ENCODE peak calls at places on chromosomes 2 and 18, in eight cellular contexts. K is endothelial cell of umbilical vein, H is ovary, G is brain microvascular endothelial cell, W is mesenchymal stem cell, A is substantia nigra, X is esophagus muscularis mucosa, I is tibial artery. E is an unnamed sample.

GRCh38 chr2:237816531-237816930 is 18.0 kb downstream of the RBM44 start:
- DNase-seq in X (no peak), W (no peak), A (no peak), H (no peak), K (no peak), I (no peak), G (no peak), E (no peak)

GRCh38 chr2:44579136-44579836 is 217.5 kb downstream of the CAMKMT start:
- DNase-seq in G (no peak), I (no peak), K (no peak), H (no peak), A (no peak), W (no peak), X (no peak), E (no peak)

GRCh38 chr18:7273301-7273911 is 42.5 kb downstream of the LRRC30 start:
- DNase-seq in X (no peak), A (peak; percentile 3), H (peak; percentile 36), G (peak; percentile 63), W (peak; percentile 74), K (peak; percentile 82), I (peak; percentile 87), E (no peak)

GRCh38 chr18:13611616-13612110 is 114.7 kb downstream of the FAM210A start:
- DNase-seq in H (peak; percentile 52), A (peak; percentile 71), X (peak; percentile 91), K (peak; percentile 24), G (peak; percentile 14), W (peak; percentile 1), I (peak; percentile 57), E (peak; percentile 55)

GRCh38 chr2:95514728-95515127 is 30.2 kb upstream of the TRIM43B start:
- DNase-seq in I (no peak), H (no peak), A (no peak), X (no peak), W (no peak), G (no peak), K (no peak), E (no peak)

GRCh38 chr18:27695054-27695453 is 481.9 kb downstream of the CDH2 start:
- DNase-seq in K (no peak), W (no peak), A (no peak), H (no peak), X (no peak), I (no peak), G (no peak), E (no peak)

GRCh38 chr18:58044370-58045264 is 591 bp downstream of the NEDD4L start:
- DNase-seq in H (peak; percentile 54), A (peak; percentile 67), K (peak; percentile 40), G (no peak), W (peak; percentile 60), I (peak; percentile 44), X (no peak), E (peak; percentile 48)

GRCh38 chr2:82023710-82024109 is 1719.2 kb upstream of the LRRTM1 start:
- DNase-seq in H (no peak), K (no peak), G (no peak), W (no peak), I (no peak), A (no peak), X (no peak), E (no peak)

GRCh38 chr18:2424420-2424819 is 146.9 kb downstream of the METTL4 start:
- DNase-seq in A (no peak), I (no peak), W (no peak), H (no peak), G (no peak), K (no peak), X (no peak), E (no peak)

GRCh38 chr18:36633961-36634412 is 194.8 kb downstream of the TPGS2 start:
- DNase-seq in H (no peak), K (no peak), W (no peak), I (no peak), A (no peak), X (no peak), G (no peak), E (no peak)

GRCh38 chr2:182594286-182594685 is 121.8 kb upstream of the DNAJC10 start:
- DNase-seq in K (no peak), W (no peak), H (no peak), I (no peak), A (no peak), G (no peak), X (no peak), E (no peak)

GRCh38 chr2:23791030-23791429 is 135.9 kb downstream of the ATAD2B start:
- DNase-seq in H (no peak), K (peak; percentile 75), X (no peak), A (no peak), I (no peak), G (peak; percentile 21), W (peak; percentile 70), E (no peak)

GRCh38 chr2:69166465-69166811 is 153.5 kb downstream of the ANTXR1 start:
- DNase-seq in I (no peak), W (no peak), X (no peak), H (no peak), K (no peak), G (no peak), A (no peak), E (no peak)

GRCh38 chr2:225074366-225074765 is 32.1 kb upstream of the DOCK10 start:
- DNase-seq in X (no peak), W (no peak), H (no peak), I (no peak), K (no peak), A (no peak), G (peak; percentile 90), E (no peak)

GRCh38 chr18:78779996-78780718 is 199.5 kb upstream of the SALL3 start:
- DNase-seq in G (no peak), H (no peak), X (no peak), I (no peak), A (no peak), W (no peak), K (no peak), E (no peak)

GRCh38 chr18:69326094-69326493 is 74.6 kb upstream of the DOK6 start:
- DNase-seq in W (no peak), H (no peak), A (no peak), X (no peak), I (no peak), K (no peak), G (no peak), E (no peak)

GRCh38 chr2:55743583-55743982 is 49.9 kb upstream of the PNPT1 start:
- DNase-seq in K (no peak), G (peak; percentile 22), X (no peak), W (peak; percentile 45), I (no peak), H (no peak), A (no peak), E (no peak)
- H3K27ac ChIP-seq in K (no peak overlapping the region), G (no peak overlapping the region), X (no peak overlapping the region), W (no peak overlapping the region), I (no peak overlapping the region), H (no peak overlapping the region), A (no peak overlapping the region), E (no peak overlapping the region)

GRCh38 chr2:168796090-168796577 is 6.3 kb upstream of the NOSTRIN start:
- DNase-seq in K (no peak), G (no peak), X (no peak), A (no peak), H (no peak), I (no peak), W (no peak), E (no peak)
- H3K27ac ChIP-seq in K (no peak overlapping the region), G (no peak overlapping the region), X (no peak overlapping the region), A (no peak overlapping the region), H (no peak overlapping the region), I (no peak overlapping the region), W (no peak overlapping the region), E (no peak overlapping the region)

GRCh38 chr18:49082714-49083688 is 132.2 kb upstream of the SMAD7 start:
- DNase-seq in A (no peak), I (no peak), K (no peak), G (no peak), W (no peak), H (no peak), X (no peak), E (no peak)

GRCh38 chr18:49076767-49077166 is 126.0 kb upstream of the SMAD7 start:
- DNase-seq in A (no peak), G (no peak), H (no peak), X (no peak), W (no peak), K (no peak), I (no peak), E (no peak)

GRCh38 chr18:49075697-49076096 is 124.9 kb upstream of the SMAD7 start:
- DNase-seq in W (no peak), G (no peak), X (no peak), I (no peak), A (no peak), H (no peak), K (no peak), E (no peak)

GRCh38 chr18:49081511-49082146 is 130.9 kb upstream of the SMAD7 start:
- DNase-seq in H (no peak), I (no peak), G (peak; percentile 27), A (no peak), X (no peak), K (no peak), W (peak; percentile 60), E (no peak)
- H3K27ac ChIP-seq in H (no peak overlapping the region), I (no peak overlapping the region), G (no peak overlapping the region), A (no peak overlapping the region), X (no peak overlapping the region), K (no peak overlapping the region), W (no peak overlapping the region), E (no peak overlapping the region)

DNA sequence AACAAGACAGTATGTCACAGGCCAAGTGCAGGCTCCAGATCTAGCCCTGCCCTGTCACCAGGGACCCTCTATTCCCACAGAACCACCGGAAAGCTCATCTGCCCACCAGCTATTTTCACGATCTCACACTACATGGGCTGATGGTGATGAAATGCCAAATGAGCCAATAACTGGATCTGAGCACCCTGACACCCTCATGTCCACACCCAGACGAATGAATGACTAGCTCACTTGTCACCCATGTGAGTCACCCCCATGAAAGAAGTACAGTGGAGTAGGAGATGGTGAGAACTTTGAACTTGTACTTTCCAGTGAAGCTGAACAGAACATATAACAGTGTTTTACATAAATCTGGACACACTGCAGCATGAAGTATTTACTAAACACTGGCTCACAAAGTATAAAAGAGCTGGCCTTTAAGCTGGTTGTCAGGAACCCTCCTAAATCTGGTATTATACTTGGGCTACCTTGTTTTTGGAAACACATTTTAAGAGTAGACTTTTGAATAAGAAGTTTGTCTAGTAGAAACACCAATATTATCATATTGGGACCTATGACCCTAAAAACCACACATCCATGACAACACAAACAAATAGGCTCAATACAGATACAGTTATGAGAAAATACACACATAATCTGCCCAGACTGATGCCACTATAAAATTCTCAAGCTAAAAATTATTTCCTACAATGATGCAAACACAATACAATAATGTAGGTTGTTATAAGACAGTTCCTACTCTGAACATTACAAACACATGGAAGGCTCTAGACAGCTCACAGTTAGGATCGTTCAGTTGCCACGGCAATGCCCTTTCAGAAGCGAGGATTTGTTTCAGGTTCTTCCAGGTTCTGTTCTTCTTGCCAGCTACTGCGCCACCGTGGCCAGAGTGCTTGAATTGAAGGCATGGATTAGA is 19.0 kb downstream of the INO80C start:
- DNase-seq in W (peak; percentile 98), X (no peak), H (no peak), I (no peak), A (peak; percentile 26), G (peak; percentile 99), K (peak; percentile 81), E (no peak)
- H3K27ac ChIP-seq in W (peak overlapping the region; percentile 37), X (peak overlapping the region; percentile 35), H (no peak overlapping the region), I (peak overlapping the region; percentile 32), A (no peak overlapping the region), G (peak overlapping the region; percentile 98), K (peak overlapping the region; percentile 90), E (peak overlapping the region; percentile 28)

E was measured in caudate nucleus.